ENCODE peak calls at places on chromosomes 11 and 22, in nine cellular contexts. L, P, W, H, T, C, J, Z and G are unnamed samples.

GRCh38 chr11:125381499-125381898 is 114.6 kb downstream of the FEZ1 start:
- DNase-seq in P (no peak), C (no peak), T (no peak), J (no peak), Z (peak), W (no peak), L (no peak), H (no peak), G (no peak)

GRCh38 chr22:37329239-37330140 is 47.2 kb downstream of the CYTH4 start:
- DNase-seq in W (no peak), J (peak), H (no peak), Z (no peak), L (no peak), C (no peak), P (no peak), T (no peak), G (no peak)

GRCh38 chr11:890794-891600 is 19.6 kb downstream of the CHID1 start:
- DNase-seq in P (no peak), W (no peak), J (no peak), H (no peak), L (no peak), C (no peak), T (no peak), Z (no peak), G (no peak)

GRCh38 chr11:62925745-62926668 is 4.8 kb upstream of the CHRM1 start:
- DNase-seq in C (no peak), J (no peak), L (no peak), P (no peak), H (no peak), T (no peak), W (no peak), Z (peak), G (no peak)

GRCh38 chr11:112320668-112321067 is 60.0 kb upstream of the PLET1 start:
- DNase-seq in J (peak), L (no peak), C (no peak), H (peak), P (peak), Z (no peak), T (peak), W (peak), G (no peak)

GRCh38 chr11:94897330-94897768 is 76.0 kb downstream of the CWC15 start:
- DNase-seq in J (peak), L (no peak), Z (no peak), H (peak), T (peak), W (peak), P (peak), C (peak), G (no peak)

GRCh38 chr11:64081663-64082442 is 46.1 kb downstream of the FLRT1 start:
- DNase-seq in J (no peak), H (no peak), T (peak), W (no peak), Z (no peak), L (no peak), P (no peak), C (no peak), G (no peak)

GRCh38 chr11:122850076-122850631 is 11.9 kb downstream of the CRTAM start:
- DNase-seq in L (no peak), J (peak), W (no peak), Z (no peak), P (peak), T (no peak), H (peak), C (no peak), G (no peak)

GRCh38 chr22:39690901-39691620 is 120.5 kb downstream of the CACNA1I start:
- DNase-seq in L (no peak), W (no peak), P (no peak), H (no peak), T (no peak), C (no peak), Z (no peak), J (no peak), G (no peak)

GRCh38 chr11:119493712-119494111 is 70.7 kb upstream of the THY1 start:
- DNase-seq in P (peak), Z (no peak), L (no peak), C (no peak), J (peak), W (no peak), T (peak), H (peak), G (no peak)

GRCh38 chr11:2887526-2888195 is 2.1 kb upstream of the CDKN1C start:
- DNase-seq in Z (peak), C (no peak), W (no peak), H (no peak), P (no peak), L (no peak), T (no peak), J (no peak), G (no peak)
- H3K4me3 ChIP-seq in Z (no peak), C (no peak), W (no peak), H (no peak), P (no peak), L (no peak), T (no peak), J (no peak), G (no peak)

GRCh38 chr22:19774628-19775027 is 14.1 kb downstream of the TBX1 start:
- DNase-seq in L (no peak), Z (no peak), H (no peak), C (no peak), T (no peak), W (no peak), P (no peak), J (no peak), G (no peak)

GRCh38 chr22:19772422-19772672 is 11.8 kb downstream of the TBX1 start:
- DNase-seq in P (no peak), J (no peak), T (no peak), W (no peak), C (no peak), H (no peak), Z (no peak), L (no peak), G (no peak)

GRCh38 chr22:19773470-19774040 is 13.0 kb downstream of the TBX1 start:
- DNase-seq in C (no peak), Z (peak), H (no peak), L (no peak), T (no peak), J (no peak), W (no peak), P (no peak), G (no peak)

GRCh38 chr22:19770349-19771220 is 10.0 kb downstream of the TBX1 start:
- DNase-seq in T (no peak), C (no peak), Z (peak), L (no peak), W (no peak), H (no peak), J (no peak), P (no peak), G (no peak)

GRCh38 chr22:19772673-19773469 is 12.3 kb downstream of the TBX1 start:
- DNase-seq in L (no peak), H (no peak), J (no peak), C (no peak), T (no peak), W (no peak), P (no peak), Z (peak), G (peak)
- TF ChIP-seq CTCF in L (no peak), H (no peak), J (no peak), C (no peak), T (no peak), W (no peak), P (no peak), Z (peak), G (peak)

GRCh38 chr11:79973701-79974626 is 533.1 kb upstream of the TENM4 start:
- DNase-seq in C (no peak), P (no peak), T (no peak), L (no peak), W (no peak), H (peak), Z (no peak), J (no peak), G (no peak)
- H3K4me3 ChIP-seq in C (no peak), P (no peak), T (no peak), L (no peak), W (peak), H (no peak), Z (peak), J (no peak), G (no peak)

DNA sequence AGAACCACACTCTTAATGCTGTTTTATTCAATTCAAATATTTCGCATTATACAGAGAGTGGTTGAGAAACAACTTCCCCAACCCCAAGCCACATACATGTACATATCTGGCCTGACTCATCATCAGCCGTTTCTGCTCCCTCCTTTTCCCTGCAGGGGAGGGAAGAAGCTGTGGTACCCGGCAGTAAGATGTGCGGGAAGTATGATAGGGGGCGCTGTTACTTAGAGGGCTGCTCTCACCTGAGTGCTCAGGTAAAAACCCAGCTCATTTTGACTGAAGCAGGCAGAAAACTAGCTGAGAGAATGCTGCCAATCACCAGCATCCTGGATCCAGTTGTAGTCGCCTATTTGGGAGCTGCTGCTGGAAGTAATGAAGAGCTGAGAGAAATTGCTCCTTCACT is 85.6 kb downstream of the NELL1 start:
- DNase-seq in T (no peak), W (no peak), P (no peak), Z (no peak), H (no peak), L (no peak), J (no peak), C (no peak), G (no peak)
- TF ChIP-seq CTCF in T (no peak), W (no peak), P (no peak), Z (no peak), H (no peak), L (no peak), J (no peak), C (peak), G (peak)

GRCh38 chr11:82653752-82654151 is 79.9 kb downstream of the FAM181B start:
- DNase-seq in T (no peak), P (no peak), Z (no peak), J (no peak), H (no peak), W (no peak), L (no peak), C (no peak), G (no peak)
- H3K4me3 ChIP-seq in T (no peak), P (no peak), Z (no peak), J (no peak), H (no peak), W (no peak), L (no peak), C (no peak), G (no peak)

DNA sequence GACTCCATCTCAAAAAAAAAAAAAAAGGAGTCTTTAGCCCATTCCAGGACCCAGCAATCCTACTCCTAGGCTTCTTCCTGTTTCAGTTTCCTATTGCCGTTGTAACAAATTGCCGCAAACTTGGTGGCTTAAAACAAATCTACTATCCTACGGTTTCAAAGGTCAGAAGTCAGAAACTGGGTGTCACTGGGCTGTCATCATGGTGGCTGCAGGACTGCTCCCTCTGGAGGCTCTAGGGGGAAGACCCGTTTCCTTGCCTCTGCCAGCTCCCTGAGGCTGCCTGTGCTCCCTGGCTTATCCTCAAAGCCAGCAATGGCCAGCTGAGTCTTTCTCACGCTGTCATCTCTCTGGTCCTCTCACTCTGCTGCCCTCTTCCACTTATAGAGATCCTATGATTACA is 8.7 kb upstream of the DAGLA start:
- DNase-seq in W (no peak), L (no peak), H (peak), T (peak), P (no peak), J (peak), Z (no peak), C (no peak), G (no peak)
- TF ChIP-seq CTCF in W (no peak), L (no peak), H (peak), T (peak), P (no peak), J (peak), Z (peak), C (peak), G (peak)

GRCh38 chr11:57460756-57461749 is 725 bp downstream of the RTN4RL2 start:
- DNase-seq in P (no peak), H (no peak), L (no peak), Z (peak), W (no peak), T (no peak), J (peak), C (no peak), G (no peak)

GRCh38 chr11:57460017-57460755 is at the start of gene RTN4RL2:
- DNase-seq in J (peak), P (peak), L (no peak), Z (peak), W (no peak), H (peak), C (peak), T (peak), G (no peak)

GRCh38 chr11:57462597-57462996 is 2.3 kb downstream of the RTN4RL2 start:
- DNase-seq in T (no peak), C (no peak), J (no peak), Z (no peak), H (no peak), L (no peak), W (no peak), P (no peak), G (no peak)

GRCh38 chr11:57463596-57464342 is 3.4 kb downstream of the RTN4RL2 start:
- DNase-seq in L (no peak), Z (no peak), H (no peak), J (no peak), P (no peak), C (no peak), T (no peak), W (no peak), G (no peak)

GRCh38 chr11:57461841-57462489 is 1.6 kb downstream of the RTN4RL2 start:
- DNase-seq in P (no peak), J (no peak), Z (no peak), C (no peak), T (no peak), H (no peak), W (no peak), L (no peak), G (no peak)
- H3K4me3 ChIP-seq in P (no peak), J (no peak), Z (no peak), C (peak), T (no peak), H (no peak), W (no peak), L (no peak), G (no peak)